ENCODE peak calls at places on chromosomes 11 and 22, in six cellular contexts. One of them, this sample, is unnamed. For H3K4me1 and H3K27me3, the result is how much of the 10 kb centered on the place peaks cover.

GRCh38 chr11:100939581-100939980 is 190.0 kb downstream of the PGR start:
- DNase-seq in ovary: no peak
- DNase-seq in upper lobe of right lung: no peak
- DNase-seq in body of pancreas: no peak
- DNase-seq in mammary epithelial cell: no peak
- DNase-seq in Peyer's patch: no peak
- DNase-seq in this sample: no peak

GRCh38 chr11:14927146-14927545 is 35.1 kb upstream of the CYP2R1 start:
- DNase-seq in ovary: no peak
- DNase-seq in upper lobe of right lung: no peak
- DNase-seq in body of pancreas: no peak
- DNase-seq in mammary epithelial cell: peak
- DNase-seq in Peyer's patch: no peak
- DNase-seq in this sample: no peak

GRCh38 chr22:28948404-28948803 is 65.0 kb downstream of the ZNRF3 start:
- DNase-seq in ovary: no peak
- DNase-seq in upper lobe of right lung: no peak
- DNase-seq in body of pancreas: no peak
- DNase-seq in mammary epithelial cell: no peak
- DNase-seq in Peyer's patch: no peak
- DNase-seq in this sample: no peak

GRCh38 chr11:123822591-123822990 is 16.4 kb upstream of the OR6M1 start:
- DNase-seq in ovary: no peak
- DNase-seq in upper lobe of right lung: no peak
- DNase-seq in body of pancreas: peak
- DNase-seq in mammary epithelial cell: peak
- DNase-seq in Peyer's patch: no peak
- DNase-seq in this sample: no peak

GRCh38 chr11:48683226-48683720 is 194.7 kb downstream of the OR4A47 start:
- DNase-seq in ovary: no peak
- DNase-seq in upper lobe of right lung: peak
- DNase-seq in body of pancreas: no peak
- DNase-seq in mammary epithelial cell: no peak
- DNase-seq in Peyer's patch: no peak
- DNase-seq in this sample: no peak

GRCh38 chr11:69884286-69884685 is 65.1 kb upstream of the FGF3 start:
- DNase-seq in ovary: no peak
- DNase-seq in upper lobe of right lung: no peak
- DNase-seq in body of pancreas: no peak
- DNase-seq in mammary epithelial cell: no peak
- DNase-seq in Peyer's patch: no peak
- DNase-seq in this sample: no peak

GRCh38 chr22:48432721-48433518 is 1394.8 kb downstream of the BRD1 start:
- DNase-seq in ovary: no peak
- DNase-seq in upper lobe of right lung: peak
- DNase-seq in body of pancreas: no peak
- DNase-seq in mammary epithelial cell: no peak
- DNase-seq in Peyer's patch: no peak
- DNase-seq in this sample: no peak

GRCh38 chr11:128500488-128500887 is 86.9 kb downstream of the ETS1 start:
- DNase-seq in ovary: no peak
- DNase-seq in upper lobe of right lung: no peak
- DNase-seq in body of pancreas: no peak
- DNase-seq in mammary epithelial cell: no peak
- DNase-seq in Peyer's patch: no peak
- DNase-seq in this sample: no peak

GRCh38 chr11:74816664-74817063 is 68.0 kb downstream of the RNF169 start:
- DNase-seq in ovary: no peak
- DNase-seq in upper lobe of right lung: no peak
- DNase-seq in body of pancreas: no peak
- DNase-seq in mammary epithelial cell: no peak
- DNase-seq in Peyer's patch: no peak
- DNase-seq in this sample: no peak

GRCh38 chr22:19959587-19960490 is 18.2 kb upstream of the TXNRD2 start:
- DNase-seq in ovary: no peak
- DNase-seq in upper lobe of right lung: no peak
- DNase-seq in body of pancreas: no peak
- DNase-seq in mammary epithelial cell: no peak
- DNase-seq in Peyer's patch: no peak
- DNase-seq in this sample: no peak

GRCh38 chr11:131561486-131561885 is 191.1 kb downstream of the NTM start:
- DNase-seq in ovary: no peak
- DNase-seq in upper lobe of right lung: no peak
- DNase-seq in body of pancreas: no peak
- DNase-seq in mammary epithelial cell: no peak
- DNase-seq in Peyer's patch: no peak
- DNase-seq in this sample: no peak

GRCh38 chr22:32475428-32476010 is 908 bp downstream of the FBXO7 start:
- DNase-seq in ovary: peak
- DNase-seq in upper lobe of right lung: no peak
- DNase-seq in body of pancreas: peak
- DNase-seq in mammary epithelial cell: no peak
- DNase-seq in Peyer's patch: peak
- DNase-seq in this sample: peak

GRCh38 chr22:23325183-23325582 is 144.9 kb downstream of the BCR start:
- DNase-seq in ovary: no peak
- DNase-seq in upper lobe of right lung: no peak
- DNase-seq in body of pancreas: no peak
- DNase-seq in mammary epithelial cell: no peak
- DNase-seq in Peyer's patch: no peak
- DNase-seq in this sample: no peak

GRCh38 chr11:95229199-95230053 is 1.6 kb downstream of the SESN3 start:
- DNase-seq in ovary: no peak
- DNase-seq in upper lobe of right lung: no peak
- DNase-seq in body of pancreas: no peak
- DNase-seq in mammary epithelial cell: peak
- DNase-seq in Peyer's patch: no peak
- DNase-seq in this sample: no peak

GRCh38 chr22:19495562-19496323 is 16.0 kb downstream of the CDC45 start:
- DNase-seq in ovary: no peak
- DNase-seq in upper lobe of right lung: no peak
- DNase-seq in body of pancreas: no peak
- DNase-seq in mammary epithelial cell: no peak
- DNase-seq in Peyer's patch: no peak
- DNase-seq in this sample: no peak

GRCh38 chr11:112355726-112356125 is 95.1 kb upstream of the PLET1 start:
- DNase-seq in ovary: peak
- DNase-seq in upper lobe of right lung: peak
- DNase-seq in body of pancreas: no peak
- DNase-seq in mammary epithelial cell: peak
- DNase-seq in Peyer's patch: no peak
- DNase-seq in this sample: no peak

GRCh38 chr22:30728829-30729228 is 34.2 kb downstream of the OSBP2 start:
- DNase-seq in ovary: no peak
- DNase-seq in upper lobe of right lung: no peak
- DNase-seq in body of pancreas: no peak
- DNase-seq in mammary epithelial cell: no peak
- DNase-seq in Peyer's patch: no peak
- DNase-seq in this sample: no peak

GRCh38 chr22:27475548-27475897 is 326.0 kb downstream of the MN1 start:
- DNase-seq in ovary: no peak
- DNase-seq in upper lobe of right lung: no peak
- DNase-seq in body of pancreas: no peak
- DNase-seq in mammary epithelial cell: no peak
- DNase-seq in Peyer's patch: no peak
- DNase-seq in this sample: no peak

GRCh38 chr11:27331984-27332383 is 31.0 kb downstream of the CCDC34 start:
- DNase-seq in ovary: no peak
- DNase-seq in upper lobe of right lung: no peak
- DNase-seq in body of pancreas: no peak
- DNase-seq in mammary epithelial cell: no peak
- DNase-seq in Peyer's patch: no peak
- DNase-seq in this sample: no peak

DNA sequence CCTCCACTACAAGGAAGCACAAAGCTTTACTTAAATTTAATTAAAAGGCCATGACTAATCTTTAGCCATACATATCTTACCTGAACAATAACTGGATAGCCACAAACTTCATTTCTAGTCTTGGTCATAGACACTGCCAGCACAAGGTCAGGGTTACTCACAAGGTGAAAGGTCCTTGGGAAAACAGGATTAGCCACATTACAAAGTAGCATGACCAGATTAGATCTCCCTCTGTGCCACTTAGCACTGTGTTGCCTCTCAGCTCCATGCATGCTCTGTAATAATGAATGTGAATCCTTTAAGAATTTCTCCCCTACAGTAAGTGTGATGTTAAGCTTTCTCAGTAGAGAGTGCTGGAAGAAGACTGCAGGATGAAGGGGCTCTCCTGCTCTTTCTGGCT is 325.1 kb upstream of the MPPED2 start:
- DNase-seq in ovary: no peak
- DNase-seq in upper lobe of right lung: no peak
- DNase-seq in body of pancreas: no peak
- DNase-seq in mammary epithelial cell: no peak
- DNase-seq in Peyer's patch: no peak
- DNase-seq in this sample: no peak
- H3K4me1 ChIP-seq in ovary: under half
- H3K4me1 ChIP-seq in upper lobe of right lung: under half
- H3K4me1 ChIP-seq in body of pancreas: under half
- H3K4me1 ChIP-seq in mammary epithelial cell: under half
- H3K4me1 ChIP-seq in Peyer's patch: under half
- H3K4me1 ChIP-seq in this sample: under half

DNA sequence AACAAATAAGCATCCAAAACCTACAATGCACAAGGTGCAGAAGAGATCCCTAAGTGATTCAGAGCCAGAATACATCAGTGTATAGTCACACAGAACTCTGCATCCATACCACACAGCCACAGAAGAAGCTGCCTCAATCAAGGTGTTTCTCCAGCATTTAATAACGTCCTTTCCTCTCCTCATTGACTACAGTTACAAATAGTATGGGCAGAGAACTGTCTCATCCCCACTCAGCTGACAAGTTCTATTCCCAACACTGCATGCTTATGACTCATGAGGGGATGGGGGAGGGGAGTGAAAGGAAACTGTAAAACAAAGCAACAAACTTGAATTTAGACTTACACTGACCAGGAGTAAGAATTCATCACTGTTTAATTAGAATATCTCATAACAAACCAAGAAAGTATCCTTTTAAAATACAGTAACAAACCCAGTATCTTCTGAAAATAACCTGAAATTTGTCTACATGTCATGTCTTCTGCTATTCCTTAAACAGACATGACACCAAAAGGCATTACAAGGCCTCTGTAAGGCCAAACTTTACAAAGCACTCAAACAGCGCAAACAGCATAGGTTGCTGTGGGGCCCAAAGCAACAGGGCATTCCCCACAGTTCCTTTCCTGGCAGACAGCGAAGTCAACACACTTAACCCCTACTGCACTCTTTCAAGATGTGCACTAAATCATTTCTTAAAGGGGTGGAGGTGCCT is 29.3 kb downstream of the CELF1 start:
- DNase-seq in ovary: peak
- DNase-seq in upper lobe of right lung: no peak
- DNase-seq in body of pancreas: peak
- DNase-seq in mammary epithelial cell: peak
- DNase-seq in Peyer's patch: no peak
- DNase-seq in this sample: no peak
- H3K4me3 ChIP-seq in ovary: no peak
- H3K4me3 ChIP-seq in upper lobe of right lung: no peak
- H3K4me3 ChIP-seq in body of pancreas: no peak
- H3K4me3 ChIP-seq in mammary epithelial cell: peak
- H3K4me3 ChIP-seq in Peyer's patch: peak
- H3K4me3 ChIP-seq in this sample: no peak

GRCh38 chr11:77473001-77473800 is 693 bp downstream of the PAK1 start:
- DNase-seq in ovary: peak
- DNase-seq in upper lobe of right lung: peak
- DNase-seq in body of pancreas: peak
- DNase-seq in mammary epithelial cell: peak
- DNase-seq in Peyer's patch: peak
- DNase-seq in this sample: peak
- H3K27me3 ChIP-seq in ovary: under half
- H3K27me3 ChIP-seq in upper lobe of right lung: under half
- H3K27me3 ChIP-seq in body of pancreas: under half
- H3K27me3 ChIP-seq in mammary epithelial cell: under half
- H3K27me3 ChIP-seq in Peyer's patch: under half
- H3K27me3 ChIP-seq in this sample: under half

GRCh38 chr22:17939011-17939410 is 85.3 kb downstream of the MICAL3 start:
- DNase-seq in ovary: no peak
- DNase-seq in upper lobe of right lung: no peak
- DNase-seq in body of pancreas: no peak
- DNase-seq in mammary epithelial cell: no peak
- DNase-seq in Peyer's patch: no peak
- DNase-seq in this sample: no peak

GRCh38 chr22:17941501-17942406 is 82.6 kb downstream of the MICAL3 start:
- DNase-seq in ovary: no peak
- DNase-seq in upper lobe of right lung: no peak
- DNase-seq in body of pancreas: no peak
- DNase-seq in mammary epithelial cell: no peak
- DNase-seq in Peyer's patch: no peak
- DNase-seq in this sample: no peak

GRCh38 chr22:17942721-17943120 is 81.6 kb downstream of the MICAL3 start:
- DNase-seq in ovary: no peak
- DNase-seq in upper lobe of right lung: no peak
- DNase-seq in body of pancreas: no peak
- DNase-seq in mammary epithelial cell: no peak
- DNase-seq in Peyer's patch: no peak
- DNase-seq in this sample: no peak

GRCh38 chr22:17938484-17938924 is 85.9 kb downstream of the MICAL3 start:
- DNase-seq in ovary: peak
- DNase-seq in upper lobe of right lung: no peak
- DNase-seq in body of pancreas: peak
- DNase-seq in mammary epithelial cell: no peak
- DNase-seq in Peyer's patch: no peak
- DNase-seq in this sample: no peak

DNA sequence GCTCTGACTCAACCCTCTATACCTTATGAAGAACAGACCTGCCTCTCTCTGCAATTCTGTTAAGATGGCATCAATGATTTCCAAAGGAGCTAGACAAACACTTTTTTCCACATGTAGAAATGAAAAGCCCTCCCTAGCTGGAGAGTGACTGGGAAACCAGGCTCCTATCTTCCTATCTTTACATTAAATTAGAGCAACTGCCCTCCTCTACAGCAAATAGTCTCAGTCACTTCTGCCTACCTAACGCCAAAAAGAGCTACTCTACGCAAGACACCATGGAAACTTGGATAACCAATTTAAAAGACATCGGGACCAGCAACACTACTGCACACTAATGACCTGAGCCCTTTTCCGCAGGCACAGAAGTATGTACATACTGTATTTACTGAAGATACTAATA is 84.8 kb downstream of the MICAL3 start:
- DNase-seq in ovary: no peak
- DNase-seq in upper lobe of right lung: no peak
- DNase-seq in body of pancreas: no peak
- DNase-seq in mammary epithelial cell: no peak
- DNase-seq in Peyer's patch: no peak
- DNase-seq in this sample: no peak
- H3K4me1 ChIP-seq in ovary: under half
- H3K4me1 ChIP-seq in upper lobe of right lung: under half
- H3K4me1 ChIP-seq in body of pancreas: half or more
- H3K4me1 ChIP-seq in mammary epithelial cell: under half
- H3K4me1 ChIP-seq in Peyer's patch: under half
- H3K4me1 ChIP-seq in this sample: under half